ENCODE peak calls at places on chromosomes 4 and X, in seven cellular contexts. Z is NCI-H2081; C is GM10248; R is right atrium auricular region; H is stimulated activated CD8-positive, alpha-beta memory T cell treated with anti-CD3 and anti-CD28 coated beads, Interleukin-15, amount 100 ng/mL, for 1 hour; W is sigmoid colon; J is A549. G is an unnamed sample.

GRCh38 chr4:38562751-38563198 is 101.2 kb upstream of the KLF3 start:
- DNase-seq in R (peak), J (no peak), W (peak), Z (peak), H (no peak), C (no peak), G (no peak)

GRCh38 chrX:25029288-25029687 is 13.5 kb upstream of the ARX start:
- DNase-seq in H (no peak), J (no peak), R (no peak), Z (no peak), W (no peak), C (no peak), G (no peak)

GRCh38 chr4:58136611-58137010 is 1026.4 kb upstream of the IGFBP7 start:
- DNase-seq in Z (no peak), R (no peak), H (no peak), J (no peak), W (no peak), C (no peak), G (no peak)

GRCh38 chr4:87557348-87557747 is 28.2 kb upstream of the SPARCL1 start:
- DNase-seq in Z (peak), R (no peak), W (no peak), J (no peak), H (no peak), C (no peak), G (no peak)

GRCh38 chr4:35684755-35685154 is 559.6 kb downstream of the ARAP2 start:
- DNase-seq in W (no peak), H (no peak), Z (no peak), R (no peak), C (no peak), J (no peak), G (no peak)

GRCh38 chr4:89509708-89510269 is 202.2 kb upstream of the GPRIN3 start:
- DNase-seq in W (no peak), Z (no peak), R (no peak), C (peak), J (no peak), H (no peak), G (no peak)

GRCh38 chr4:186017801-186018200 is 51.2 kb upstream of the TLR3 start:
- DNase-seq in Z (no peak), J (no peak), H (no peak), W (no peak), C (no peak), R (peak), G (no peak)

GRCh38 chrX:2391869-2392606 is 108.7 kb downstream of the DHRSX start:
- DNase-seq in Z (no peak), C (no peak), R (no peak), J (peak), W (no peak), H (no peak), G (no peak)

GRCh38 chrX:150364347-150365050 is 1.4 kb downstream of the MAMLD1 start:
- DNase-seq in Z (no peak), R (no peak), W (no peak), H (no peak), J (no peak), C (no peak), G (peak)

GRCh38 chr4:183797445-183798248 is 107.5 kb upstream of the STOX2 start:
- DNase-seq in C (no peak), R (no peak), H (no peak), W (no peak), Z (peak), J (peak), G (no peak)

G was measured in coronary artery.